ENCODE peak calls at places on chromosomes 3 and 15, in four cellular contexts. D, T, J and A are unnamed samples.

GRCh38 chr15:89903858-89904130 is 9.0 kb downstream of the ARPIN start:
- DNase-seq in D (no peak), T (no peak), J (no peak), A (no peak)

GRCh38 chr3:33773627-33774026 is 24.8 kb upstream of the PDCD6IP start:
- DNase-seq in D (peak; percentile 39), T (no peak), J (no peak), A (no peak)

GRCh38 chr3:159032311-159032710 is 230.5 kb downstream of the MFSD1 start:
- DNase-seq in D (peak; percentile 47), T (no peak), J (no peak), A (no peak)

GRCh38 chr15:70956196-70956595 is 63.6 kb downstream of the LRRC49 start:
- DNase-seq in D (peak; percentile 47), T (no peak), J (peak; percentile 30), A (no peak)

GRCh38 chr3:44509393-44509921 is 32.0 kb upstream of the ZNF445 start:
- DNase-seq in D (no peak), T (no peak), J (peak; percentile 4), A (no peak)

GRCh38 chr3:30768703-30769550 is 125.5 kb downstream of the GADL1 start:
- DNase-seq in D (peak; percentile 48), T (peak; percentile 40), J (peak; percentile 77), A (peak; percentile 20)

GRCh38 chr3:122322095-122323075 is 2.7 kb upstream of the CSTA start:
- DNase-seq in D (no peak), T (no peak), J (no peak), A (no peak)

GRCh38 chr3:112129925-112130637 is 3.0 kb downstream of the GCSAM start:
- DNase-seq in D (no peak), T (no peak), J (no peak), A (no peak)

GRCh38 chr15:98567951-98568350 is 80.4 kb upstream of the IGF1R start:
- DNase-seq in D (no peak), T (no peak), J (no peak), A (no peak)

GRCh38 chr3:197398301-197398878 is 100.0 kb upstream of the DLG1 start:
- DNase-seq in D (no peak), T (no peak), J (no peak), A (no peak)

GRCh38 chr3:94234177-94234788 is 171.4 kb downstream of the NSUN3 start:
- DNase-seq in D (peak; percentile 0), T (peak; percentile 12), J (peak; percentile 54), A (peak; percentile 7)